ENCODE peak calls at places on chromosomes 6 and 20, in nine cellular contexts. K is endodermal cell; O is NCI-H510A treated with DMSO at 0.1 percent for 48 hours; Q is RWPE1; C is brain microvascular endothelial cell; A is Peyer's patch; T is activated T-helper 9 cell treated with anti-CD3 and anti-CD28 coated beads, Interleukin-2, amount 50 U/mL, for 16 hours; B is neural progenitor cell; S is activated CD4-positive, alpha-beta memory T cell treated with anti-CD3 and anti-CD28 coated beads, Interleukin-2, amount 10 ng/mL, durations not matched to agents 7 days and 5 days. H is an unnamed sample.

GRCh38 chr6:169341706-169342105 is 88.1 kb upstream of the THBS2 start:
- DNase-seq in K (no peak), O (no peak), Q (no peak), C (no peak), A (no peak), T (no peak), B (no peak), S (no peak), H (no peak)

GRCh38 chr6:11212625-11213024 is 19.8 kb downstream of the NEDD9 start:
- DNase-seq in K (no peak), O (no peak), Q (peak; percentile 42), C (peak; percentile 74), A (no peak), T (no peak), B (no peak), S (no peak), H (no peak)

GRCh38 chr6:27311806-27312145 is 297 bp downstream of the POM121L2 start:
- DNase-seq in K (peak; percentile 73), O (no peak), Q (no peak), C (no peak), A (no peak), T (no peak), B (peak; percentile 7), S (no peak), H (no peak)

GRCh38 chr6:5706094-5707033 is 300.4 kb downstream of the NRN1 start:
- DNase-seq in K (no peak), O (no peak), Q (no peak), C (no peak), A (no peak), T (no peak), B (no peak), S (no peak), H (no peak)

GRCh38 chr6:137864812-137865508 is 2.1 kb upstream of the TNFAIP3 start:
- DNase-seq in K (peak; percentile 79), O (no peak), Q (no peak), C (no peak), A (no peak), T (no peak), B (peak; percentile 42), S (no peak), H (no peak)

GRCh38 chr6:87730310-87730709 is 28.3 kb upstream of the AKIRIN2 start:
- DNase-seq in K (no peak), O (no peak), Q (peak; percentile 41), C (no peak), A (peak; percentile 69), T (no peak), B (no peak), S (no peak), H (no peak)

GRCh38 chr6:50840112-50840813 is 21.6 kb downstream of the TFAP2B start:
- DNase-seq in K (peak; percentile 54), O (no peak), Q (no peak), C (no peak), A (no peak), T (no peak), B (no peak), S (no peak), H (no peak)

GRCh38 chr20:39381598-39381997 is 419.5 kb downstream of the DHX35 start:
- DNase-seq in K (peak; percentile 55), O (no peak), Q (no peak), C (no peak), A (no peak), T (no peak), B (peak; percentile 32), S (no peak), H (no peak)

GRCh38 chr20:20199338-20200160 is 147.2 kb downstream of the CFAP61 start:
- DNase-seq in K (peak; percentile 64), O (no peak), Q (no peak), C (no peak), A (no peak), T (no peak), B (peak; percentile 38), S (no peak), H (no peak)

GRCh38 chr6:1625352-1625773 is 15.6 kb downstream of the FOXC1 start:
- DNase-seq in K (no peak), O (no peak), Q (no peak), C (no peak), A (no peak), T (no peak), B (peak; percentile 74), S (no peak), H (peak; percentile 32)

GRCh38 chr6:101393291-101394251 is at the start of gene GRIK2:
- DNase-seq in K (peak; percentile 89), O (peak; percentile 35), Q (peak; percentile 34), C (peak; percentile 56), A (peak; percentile 43), T (no peak), B (peak; percentile 86), S (no peak), H (peak; percentile 15)

GRCh38 chr6:90536516-90536915 is 50.4 kb downstream of the MAP3K7 start:
- DNase-seq in K (no peak), O (no peak), Q (no peak), C (no peak), A (no peak), T (no peak), B (no peak), S (no peak), H (no peak)

GRCh38 chr6:131122007-131122406 is 13.3 kb upstream of the AKAP7 start:
- DNase-seq in K (no peak), O (no peak), Q (no peak), C (no peak), A (no peak), T (no peak), B (no peak), S (no peak), H (no peak)

GRCh38 chr6:14280766-14281293 is 163.3 kb downstream of the CD83 start:
- DNase-seq in K (peak; percentile 94), O (no peak), Q (no peak), C (no peak), A (no peak), T (no peak), B (peak; percentile 19), S (no peak), H (no peak)

GRCh38 chr6:39610229-39610628 is 115.0 kb downstream of the KIF6 start:
- DNase-seq in K (no peak), O (no peak), Q (no peak), C (no peak), A (no peak), T (no peak), B (no peak), S (no peak), H (peak; percentile 23)

GRCh38 chr20:25196701-25197120 is 1.2 kb downstream of the ENTPD6 start:
- DNase-seq in K (peak; percentile 70), O (peak; percentile 72), Q (no peak), C (no peak), A (no peak), T (no peak), B (peak; percentile 62), S (peak; percentile 24), H (no peak)

GRCh38 chr20:45890077-45890996 is 671 bp downstream of the NEURL2 start:
- DNase-seq in K (peak; percentile 96), O (peak; percentile 61), Q (peak; percentile 59), C (peak; percentile 83), A (peak; percentile 89), T (peak; percentile 21), B (peak; percentile 92), S (peak; percentile 41), H (peak; percentile 94)

GRCh38 chr6:113969888-113970807 is 800 bp downstream of the HDAC2 start:
- DNase-seq in K (peak; percentile 83), O (no peak), Q (peak; percentile 43), C (no peak), A (peak; percentile 74), T (peak; percentile 26), B (peak; percentile 80), S (peak; percentile 54), H (peak; percentile 60)

GRCh38 chr6:15879372-15880261 is 216.8 kb upstream of the DTNBP1 start:
- DNase-seq in K (no peak), O (peak; percentile 46), Q (peak; percentile 26), C (peak; percentile 32), A (peak; percentile 73), T (peak; percentile 6), B (no peak), S (peak; percentile 43), H (peak; percentile 87)

GRCh38 chr6:153325661-153326060 is 194.6 kb upstream of the RGS17 start:
- DNase-seq in K (no peak), O (no peak), Q (no peak), C (no peak), A (no peak), T (no peak), B (no peak), S (no peak), H (no peak)

GRCh38 chr6:81969814-81970213 is 217.3 kb upstream of the TENT5A start:
- DNase-seq in K (peak; percentile 68), O (no peak), Q (no peak), C (no peak), A (peak; percentile 43), T (no peak), B (peak; percentile 56), S (no peak), H (no peak)

GRCh38 chr6:42390228-42390934 is 61.3 kb downstream of the TRERF1 start:
- DNase-seq in K (no peak), O (peak; percentile 33), Q (no peak), C (no peak), A (peak; percentile 85), T (peak; percentile 51), B (no peak), S (peak; percentile 62), H (no peak)

GRCh38 chr20:3751664-3752385 is 15.7 kb downstream of the ADISSP start:
- DNase-seq in K (peak; percentile 92), O (peak; percentile 92), Q (peak; percentile 58), C (no peak), A (peak; percentile 68), T (peak; percentile 20), B (peak; percentile 87), S (peak; percentile 63), H (no peak)

GRCh38 chr20:40654876-40655275 is 34.2 kb downstream of the MAFB start:
- DNase-seq in K (no peak), O (no peak), Q (no peak), C (peak; percentile 12), A (no peak), T (no peak), B (no peak), S (no peak), H (no peak)

GRCh38 chr20:9220874-9221547 is 152.1 kb downstream of the PLCB4 start:
- DNase-seq in K (peak; percentile 55), O (no peak), Q (no peak), C (peak; percentile 75), A (no peak), T (no peak), B (peak; percentile 28), S (no peak), H (no peak)

GRCh38 chr20:43827940-43828562 is 86.6 kb upstream of the TOX2 start:
- DNase-seq in K (no peak), O (no peak), Q (no peak), C (no peak), A (no peak), T (no peak), B (no peak), S (no peak), H (no peak)

GRCh38 chr6:14876778-14877613 is 368.9 kb upstream of the JARID2 start:
- DNase-seq in K (no peak), O (no peak), Q (peak; percentile 70), C (peak; percentile 86), A (no peak), T (no peak), B (no peak), S (peak; percentile 32), H (peak; percentile 94)

GRCh38 chr6:163288066-163288465 is 126.5 kb upstream of the QKI start:
- DNase-seq in K (no peak), O (no peak), Q (no peak), C (no peak), A (no peak), T (no peak), B (no peak), S (no peak), H (no peak)

GRCh38 chr20:50575869-50576720 is 65.9 kb downstream of the PTPN1 start:
- DNase-seq in K (peak; percentile 89), O (peak; percentile 83), Q (peak; percentile 73), C (peak; percentile 37), A (peak; percentile 88), T (peak; percentile 48), B (peak; percentile 72), S (peak; percentile 73), H (peak; percentile 73)

GRCh38 chr6:20490591-20490990 is 43.7 kb upstream of the CDKAL1 start:
- DNase-seq in K (no peak), O (no peak), Q (no peak), C (no peak), A (no peak), T (no peak), B (no peak), S (no peak), H (no peak)

GRCh38 chr6:36050305-36050704 is 22.7 kb downstream of the MAPK14 start:
- DNase-seq in K (no peak), O (peak; percentile 31), Q (no peak), C (no peak), A (no peak), T (no peak), B (no peak), S (no peak), H (no peak)